ENCODE peak calls at places on chromosome 19, in five cellular contexts. M, N, S, B and R are unnamed samples.

GRCh38 chr19:927044-927706 is 1.3 kb downstream of the ARID3A start:
- DNase-seq in B (peak; percentile 71), S (no peak), M (no peak), N (no peak), R (no peak)

GRCh38 chr19:5822181-5822844 is 17.2 kb downstream of the FUT6 start:
- DNase-seq in B (no peak), S (no peak), M (no peak), N (no peak), R (no peak)

GRCh38 chr19:13024958-13025653 is 29.8 kb downstream of the NFIX start:
- DNase-seq in M (no peak), N (no peak), S (no peak), B (no peak), R (no peak)

GRCh38 chr19:35501684-35502083 is 11.4 kb upstream of the KRTDAP start:
- DNase-seq in M (no peak), S (no peak), B (peak; percentile 33), N (no peak), R (no peak)

GRCh38 chr19:6056801-6057650 is 53.3 kb downstream of the RFX2 start:
- DNase-seq in B (peak; percentile 98), M (no peak), N (peak; percentile 67), S (no peak), R (peak; percentile 93)

GRCh38 chr19:13629687-13630357 is 123.5 kb upstream of the CACNA1A start:
- DNase-seq in S (no peak), N (no peak), M (no peak), B (no peak), R (no peak)

GRCh38 chr19:40623403-40624239 is 22.5 kb downstream of the LTBP4 start:
- DNase-seq in N (no peak), S (no peak), B (peak; percentile 69), M (no peak), R (no peak)

GRCh38 chr19:30391554-30392551 is 19.7 kb downstream of the ZNF536 start:
- DNase-seq in S (no peak), N (no peak), M (no peak), B (no peak), R (no peak)

GRCh38 chr19:3670796-3671679 is 29.2 kb downstream of the PIP5K1C start:
- DNase-seq in N (peak; percentile 85), B (peak; percentile 85), S (no peak), M (no peak), R (no peak)

GRCh38 chr19:1045247-1045603 is 5.3 kb downstream of the ABCA7 start:
- DNase-seq in N (no peak), M (peak; percentile 62), B (peak; percentile 58), S (peak; percentile 89), R (no peak)

GRCh38 chr19:56840452-56841193 is at the start of the genes PEG3 and ZIM2:
- DNase-seq in S (no peak), M (no peak), B (no peak), N (peak; percentile 12), R (no peak)

GRCh38 chr19:22609630-22610029 is 24.5 kb upstream of the ZNF492 start:
- DNase-seq in S (no peak), B (no peak), M (no peak), N (no peak), R (no peak)

GRCh38 chr19:46118136-46118535 is 6.4 kb downstream of the IGFL3 start:
- DNase-seq in N (no peak), M (no peak), B (no peak), S (no peak), R (no peak)

GRCh38 chr19:45256836-45257235 is 5.8 kb downstream of the MARK4 start:
- DNase-seq in S (no peak), N (no peak), B (no peak), M (no peak), R (no peak)

DNA sequence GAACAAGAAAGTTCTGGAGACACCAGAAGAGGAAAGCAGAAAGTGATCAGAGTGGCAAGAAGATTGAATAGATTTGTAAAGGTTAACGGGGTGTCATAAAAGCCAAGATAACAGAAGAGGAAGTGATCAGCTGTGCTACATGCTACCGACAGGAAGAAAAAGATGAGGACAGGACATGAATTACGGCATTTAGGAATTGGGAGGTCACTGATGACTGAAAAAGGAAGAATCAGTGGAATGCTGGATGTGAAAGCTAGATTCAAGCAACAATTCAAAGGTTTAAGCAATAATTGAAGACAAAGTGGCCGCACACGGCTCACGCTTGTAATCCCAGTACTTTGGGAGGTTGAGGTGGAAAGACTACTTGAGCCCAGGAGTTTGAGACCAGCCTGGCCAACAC is 15.1 kb downstream of the ZNF160 start:
- DNase-seq in S (no peak), N (no peak), M (no peak), B (no peak), R (no peak)
- H3K27ac ChIP-seq in S (no peak overlapping the region), N (peak overlapping the region; percentile 18), M (no peak overlapping the region), B (no peak overlapping the region), R (no peak overlapping the region)

GRCh38 chr19:16435999-16436650 is 35.6 kb downstream of the EPS15L1 start:
- DNase-seq in S (no peak), B (peak; percentile 84), N (no peak), M (no peak), R (no peak)
- H3K27ac ChIP-seq in S (no peak overlapping the region), B (peak overlapping the region; percentile 99), N (peak overlapping the region; percentile 65), M (no peak overlapping the region), R (no peak overlapping the region)

GRCh38 chr19:15118248-15118647 is 11.0 kb downstream of the SYDE1 start:
- DNase-seq in N (no peak), M (no peak), S (no peak), B (no peak), R (no peak)
- H3K27ac ChIP-seq in N (no peak overlapping the region), M (no peak overlapping the region), S (no peak overlapping the region), B (no peak overlapping the region), R (peak overlapping the region; percentile 41)

GRCh38 chr19:10660346-10660745 is 6.2 kb downstream of the ILF3 start:
- DNase-seq in B (no peak), M (no peak), N (no peak), S (no peak), R (no peak)
- H3K27ac ChIP-seq in B (no peak overlapping the region), M (no peak overlapping the region), N (no peak overlapping the region), S (no peak overlapping the region), R (peak overlapping the region; percentile 64)